ENCODE peak calls at places on chromosomes 11 and 22, in four cellular contexts. D is breast epithelium, P is aorta, K is left lung. B is an unnamed sample.

GRCh38 chr11:3231851-3232744 is at the start of gene MRGPRE:
- DNase-seq in K (peak; percentile 42), P (peak; percentile 54), D (no peak), B (no peak)

GRCh38 chr22:42831712-42832111 is 25.4 kb downstream of the ARFGAP3 start:
- DNase-seq in D (no peak), P (no peak), K (no peak), B (peak; percentile 16)

GRCh38 chr22:32518351-32518750 is 43.7 kb downstream of the FBXO7 start:
- DNase-seq in D (no peak), K (no peak), P (no peak), B (no peak)

GRCh38 chr11:126548576-126549272 is 193.2 kb downstream of the ST3GAL4 start:
- DNase-seq in D (no peak), K (no peak), P (no peak), B (no peak)

GRCh38 chr11:117382746-117383145 is 55.1 kb downstream of the CEP164 start:
- DNase-seq in D (no peak), P (no peak), K (no peak), B (no peak)

GRCh38 chr11:69245491-69246345 is 48.2 kb upstream of the MYEOV start:
- DNase-seq in K (no peak), P (no peak), D (no peak), B (no peak)

GRCh38 chr11:117972589-117973445 is 13.4 kb upstream of the IL10RA start:
- DNase-seq in P (no peak), K (no peak), D (no peak), B (no peak)

GRCh38 chr22:30605449-30606110 is 1.4 kb upstream of the TCN2 start:
- DNase-seq in K (peak; percentile 67), D (no peak), P (peak; percentile 73), B (peak; percentile 28)

GRCh38 chr22:29014773-29015172 is 46.9 kb downstream of the C22orf31 start:
- DNase-seq in K (no peak), P (no peak), D (no peak), B (no peak)

GRCh38 chr11:33195391-33196190 is 34.3 kb upstream of the CSTF3 start:
- DNase-seq in P (no peak), K (no peak), D (no peak), B (no peak)

GRCh38 chr11:108873305-108873704 is 208.4 kb downstream of the DDX10 start:
- DNase-seq in D (no peak), P (no peak), K (no peak), B (peak; percentile 63)

GRCh38 chr11:64842366-64842759 is 2.1 kb downstream of the CDC42BPG start:
- DNase-seq in K (no peak), D (peak; percentile 70), P (no peak), B (no peak)

GRCh38 chr22:29710922-29711593 is 8.7 kb upstream of the CABP7 start:
- DNase-seq in P (no peak), D (no peak), K (peak; percentile 43), B (no peak)

GRCh38 chr11:12754582-12755250 is 80.5 kb downstream of the TEAD1 start:
- DNase-seq in D (no peak), P (no peak), K (no peak), B (no peak)

GRCh38 chr11:123045101-123045500 is 16.8 kb downstream of the HSPA8 start:
- DNase-seq in K (no peak), D (no peak), P (no peak), B (no peak)

GRCh38 chr11:108220721-108221346 is 1.6 kb downstream of the NPAT start:
- DNase-seq in K (no peak), P (no peak), D (no peak), B (no peak)

GRCh38 chr11:11349870-11350325 is 3.2 kb downstream of the CSNK2A3 start:
- DNase-seq in D (no peak), P (no peak), K (no peak), B (peak; percentile 47)

GRCh38 chr22:47279337-47279736 is 516.9 kb downstream of the TBC1D22A start:
- DNase-seq in P (no peak), D (no peak), K (no peak), B (no peak)

GRCh38 chr22:47277511-47277910 is 515.1 kb downstream of the TBC1D22A start:
- DNase-seq in P (no peak), K (no peak), D (no peak), B (no peak)

GRCh38 chr22:47276219-47276843 is 513.9 kb downstream of the TBC1D22A start:
- DNase-seq in K (no peak), P (no peak), D (no peak), B (no peak)

GRCh38 chr22:47277001-47277400 is 514.6 kb downstream of the TBC1D22A start:
- DNase-seq in K (no peak), D (no peak), P (no peak), B (no peak)

GRCh38 chr22:47278655-47279054 is 516.2 kb downstream of the TBC1D22A start:
- DNase-seq in K (no peak), D (no peak), P (no peak), B (no peak)
- H3K9me3 ChIP-seq in K (no peaks in the 10 kb centered on the region), D (no peaks in the 10 kb centered on the region), P (no peaks in the 10 kb centered on the region), B (no peaks in the 10 kb centered on the region)

GRCh38 chr22:47325249-47325648 is 562.8 kb downstream of the TBC1D22A start:
- DNase-seq in P (no peak), D (no peak), K (no peak), B (no peak)
- H3K9me3 ChIP-seq in P (peaks cover 8% of the 10 kb centered on the region), D (peaks cover 16% of the 10 kb centered on the region), K (no peaks in the 10 kb centered on the region), B (no peaks in the 10 kb centered on the region)

DNA sequence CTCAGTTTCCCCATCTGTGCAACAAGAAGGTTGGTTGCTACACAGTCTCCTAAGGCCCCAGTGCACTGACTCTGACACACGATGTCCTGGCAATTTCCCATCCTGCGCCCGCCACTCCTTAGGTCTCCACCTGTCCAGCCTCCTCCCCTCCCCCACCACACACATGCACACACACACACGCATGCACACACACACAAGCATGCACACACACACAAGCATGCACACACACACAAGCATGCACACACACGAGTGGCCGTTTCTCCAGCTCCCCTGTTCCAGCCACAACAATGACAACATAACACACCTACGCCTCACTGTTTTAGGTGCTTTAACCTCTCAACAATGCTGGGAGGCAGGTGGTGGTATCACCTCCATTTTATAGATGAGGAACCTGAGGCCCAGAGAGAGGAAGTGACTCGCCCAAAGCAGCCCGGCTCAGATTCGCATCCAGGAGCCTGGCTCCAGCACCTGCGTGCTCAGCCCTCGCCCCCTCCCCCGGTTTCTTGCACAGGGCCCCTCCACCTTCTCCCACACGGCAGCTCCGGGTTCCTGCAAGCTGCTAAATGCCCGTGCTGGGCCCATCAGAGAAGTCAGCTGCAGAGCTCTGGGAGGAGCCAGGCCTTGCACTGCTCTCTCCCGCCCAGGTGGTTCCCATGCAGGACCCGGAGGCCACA is 13.0 kb downstream of the CYTH4 start:
- DNase-seq in P (no peak), K (no peak), D (no peak), B (no peak)
- H3K9me3 ChIP-seq in P (no peaks in the 10 kb centered on the region), K (no peaks in the 10 kb centered on the region), D (no peaks in the 10 kb centered on the region), B (no peaks in the 10 kb centered on the region)

GRCh38 chr11:42048141-42048540 is 588.7 kb upstream of the LRRC4C start:
- DNase-seq in K (no peak), D (no peak), P (no peak), B (no peak)

GRCh38 chr11:42043312-42043711 is 583.9 kb upstream of the LRRC4C start:
- DNase-seq in P (no peak), D (no peak), K (no peak), B (no peak)
- H3K9me3 ChIP-seq in P (no peaks in the 10 kb centered on the region), D (peaks cover 5% of the 10 kb centered on the region), K (no peaks in the 10 kb centered on the region), B (peaks cover 7% of the 10 kb centered on the region)

GRCh38 chr11:98625526-98625925 is 395.2 kb upstream of the CNTN5 start:
- DNase-seq in P (no peak), D (no peak), K (no peak), B (no peak)
- H3K9me3 ChIP-seq in P (no peaks in the 10 kb centered on the region), D (peaks cover 12% of the 10 kb centered on the region), K (no peaks in the 10 kb centered on the region), B (no peaks in the 10 kb centered on the region)

GRCh38 chr11:131745405-131745804 is 375.0 kb downstream of the NTM start:
- DNase-seq in P (no peak), D (no peak), K (no peak), B (no peak)
- H3K9me3 ChIP-seq in P (no peaks in the 10 kb centered on the region), D (no peaks in the 10 kb centered on the region), K (no peaks in the 10 kb centered on the region), B (no peaks in the 10 kb centered on the region)

B was measured in SJSA1.